ENCODE peak calls at places on chromosomes 3 and 15, in five cellular contexts. One of them, this sample, is unnamed.

GRCh38 chr3:116339441-116340028 is 105.8 kb downstream of the LSAMP start:
- DNase-seq in GM06990: no peak
- DNase-seq in SK-N-DZ: peak
- DNase-seq in brain pericyte: no peak
- DNase-seq in neural crest cell: no peak
- DNase-seq in this sample: no peak

GRCh38 chr3:30343067-30343831 is 263.2 kb upstream of the TGFBR2 start:
- DNase-seq in GM06990: no peak
- DNase-seq in SK-N-DZ: no peak
- DNase-seq in brain pericyte: no peak
- DNase-seq in neural crest cell: no peak
- DNase-seq in this sample: no peak

GRCh38 chr15:88920186-88920891 is 7.2 kb upstream of the MFGE8 start:
- DNase-seq in GM06990: no peak
- DNase-seq in SK-N-DZ: no peak
- DNase-seq in brain pericyte: no peak
- DNase-seq in neural crest cell: no peak
- DNase-seq in this sample: no peak

GRCh38 chr3:149390772-149391212 is 13.3 kb upstream of the TM4SF1 start:
- DNase-seq in GM06990: no peak
- DNase-seq in SK-N-DZ: no peak
- DNase-seq in brain pericyte: no peak
- DNase-seq in neural crest cell: no peak
- DNase-seq in this sample: no peak

GRCh38 chr15:62985768-62986167 is 56.8 kb upstream of the TPM1 start:
- DNase-seq in GM06990: no peak
- DNase-seq in SK-N-DZ: no peak
- DNase-seq in brain pericyte: no peak
- DNase-seq in neural crest cell: no peak
- DNase-seq in this sample: no peak

GRCh38 chr3:169846458-169847193 is 23.1 kb downstream of the LRRC31 start:
- DNase-seq in GM06990: peak
- DNase-seq in SK-N-DZ: no peak
- DNase-seq in brain pericyte: no peak
- DNase-seq in neural crest cell: no peak
- DNase-seq in this sample: no peak

GRCh38 chr3:123503200-123503599 is 54.3 kb upstream of the ADCY5 start:
- DNase-seq in GM06990: no peak
- DNase-seq in SK-N-DZ: no peak
- DNase-seq in brain pericyte: no peak
- DNase-seq in neural crest cell: no peak
- DNase-seq in this sample: no peak

GRCh38 chr15:77992356-77993222 is 84.9 kb downstream of the TBC1D2B start:
- DNase-seq in GM06990: no peak
- DNase-seq in SK-N-DZ: no peak
- DNase-seq in brain pericyte: no peak
- DNase-seq in neural crest cell: no peak
- DNase-seq in this sample: no peak

GRCh38 chr3:33278106-33278672 is 947 bp downstream of the FBXL2 start:
- DNase-seq in GM06990: no peak
- DNase-seq in SK-N-DZ: peak
- DNase-seq in brain pericyte: no peak
- DNase-seq in neural crest cell: no peak
- DNase-seq in this sample: peak

GRCh38 chr15:88745696-88746095 is 57.5 kb upstream of the ACAN start:
- DNase-seq in GM06990: no peak
- DNase-seq in SK-N-DZ: no peak
- DNase-seq in brain pericyte: no peak
- DNase-seq in neural crest cell: no peak
- DNase-seq in this sample: no peak

GRCh38 chr15:26767169-26767670 is 5.6 kb downstream of the GABRB3 start:
- DNase-seq in GM06990: no peak
- DNase-seq in SK-N-DZ: no peak
- DNase-seq in brain pericyte: no peak
- DNase-seq in neural crest cell: no peak
- DNase-seq in this sample: no peak

GRCh38 chr3:128686465-128686864 is 35.8 kb upstream of the RPN1 start:
- DNase-seq in GM06990: no peak
- DNase-seq in SK-N-DZ: no peak
- DNase-seq in brain pericyte: no peak
- DNase-seq in neural crest cell: no peak
- DNase-seq in this sample: no peak

GRCh38 chr15:43279496-43279895 is 12.8 kb upstream of the TGM5 start:
- DNase-seq in GM06990: no peak
- DNase-seq in SK-N-DZ: no peak
- DNase-seq in brain pericyte: no peak
- DNase-seq in neural crest cell: no peak
- DNase-seq in this sample: no peak

GRCh38 chr3:13796683-13797460 is 83.0 kb downstream of the WNT7A start:
- DNase-seq in GM06990: no peak
- DNase-seq in SK-N-DZ: no peak
- DNase-seq in brain pericyte: no peak
- DNase-seq in neural crest cell: no peak
- DNase-seq in this sample: no peak

GRCh38 chr3:124221286-124221821 is 229.4 kb upstream of the ROPN1 start:
- DNase-seq in GM06990: no peak
- DNase-seq in SK-N-DZ: no peak
- DNase-seq in brain pericyte: no peak
- DNase-seq in neural crest cell: no peak
- DNase-seq in this sample: no peak

GRCh38 chr15:39156636-39157255 is 424.1 kb upstream of the THBS1 start:
- DNase-seq in GM06990: no peak
- DNase-seq in SK-N-DZ: no peak
- DNase-seq in brain pericyte: no peak
- DNase-seq in neural crest cell: no peak
- DNase-seq in this sample: no peak

GRCh38 chr15:24848050-24848449 is 106.7 kb upstream of the SNRPN start:
- DNase-seq in GM06990: no peak
- DNase-seq in SK-N-DZ: peak
- DNase-seq in brain pericyte: no peak
- DNase-seq in neural crest cell: peak
- DNase-seq in this sample: no peak

GRCh38 chr3:169637731-169638130 is 25.8 kb downstream of the MECOM start:
- DNase-seq in GM06990: no peak
- DNase-seq in SK-N-DZ: no peak
- DNase-seq in brain pericyte: no peak
- DNase-seq in neural crest cell: no peak
- DNase-seq in this sample: peak

GRCh38 chr3:15882577-15882976 is 84.8 kb upstream of the ANKRD28 start:
- DNase-seq in GM06990: no peak
- DNase-seq in SK-N-DZ: no peak
- DNase-seq in brain pericyte: no peak
- DNase-seq in neural crest cell: no peak
- DNase-seq in this sample: no peak

GRCh38 chr3:56443372-56443771 is 24.9 kb downstream of the ERC2 start:
- DNase-seq in GM06990: no peak
- DNase-seq in SK-N-DZ: no peak
- DNase-seq in brain pericyte: no peak
- DNase-seq in neural crest cell: no peak
- DNase-seq in this sample: no peak

GRCh38 chr3:61808526-61808925 is 247.2 kb downstream of the PTPRG start:
- DNase-seq in GM06990: no peak
- DNase-seq in SK-N-DZ: no peak
- DNase-seq in brain pericyte: no peak
- DNase-seq in neural crest cell: no peak
- DNase-seq in this sample: no peak

GRCh38 chr15:89358755-89359439 is 24.3 kb upstream of the POLG start:
- DNase-seq in GM06990: peak
- DNase-seq in SK-N-DZ: peak
- DNase-seq in brain pericyte: peak
- DNase-seq in neural crest cell: peak
- DNase-seq in this sample: peak

GRCh38 chr15:43901485-43901884 is 74.7 kb downstream of the WDR76 start:
- DNase-seq in GM06990: no peak
- DNase-seq in SK-N-DZ: peak
- DNase-seq in brain pericyte: no peak
- DNase-seq in neural crest cell: no peak
- DNase-seq in this sample: no peak

GRCh38 chr15:81263477-81263876 is 60.5 kb downstream of the STARD5 start:
- DNase-seq in GM06990: no peak
- DNase-seq in SK-N-DZ: no peak
- DNase-seq in brain pericyte: no peak
- DNase-seq in neural crest cell: no peak
- DNase-seq in this sample: no peak

GRCh38 chr15:37045859-37046318 is 54.5 kb downstream of the MEIS2 start:
- DNase-seq in GM06990: no peak
- DNase-seq in SK-N-DZ: no peak
- DNase-seq in brain pericyte: no peak
- DNase-seq in neural crest cell: no peak
- DNase-seq in this sample: no peak

GRCh38 chr3:5053021-5053831 is 68.9 kb upstream of the ARL8B start:
- DNase-seq in GM06990: no peak
- DNase-seq in SK-N-DZ: no peak
- DNase-seq in brain pericyte: no peak
- DNase-seq in neural crest cell: no peak
- DNase-seq in this sample: no peak

GRCh38 chr3:173993299-173993698 is 595.8 kb downstream of the NLGN1 start:
- DNase-seq in GM06990: no peak
- DNase-seq in SK-N-DZ: peak
- DNase-seq in brain pericyte: peak
- DNase-seq in neural crest cell: no peak
- DNase-seq in this sample: peak

GRCh38 chr15:38065721-38066120 is 131.3 kb downstream of the TMCO5A start:
- DNase-seq in GM06990: no peak
- DNase-seq in SK-N-DZ: no peak
- DNase-seq in brain pericyte: no peak
- DNase-seq in neural crest cell: no peak
- DNase-seq in this sample: no peak

GRCh38 chr15:42143866-42144625 is 12.4 kb downstream of the PLA2G4F start:
- DNase-seq in GM06990: no peak
- DNase-seq in SK-N-DZ: no peak
- DNase-seq in brain pericyte: no peak
- DNase-seq in neural crest cell: no peak
- DNase-seq in this sample: no peak

GRCh38 chr3:50600841-50601591 is 10.6 kb downstream of the CISH start:
- DNase-seq in GM06990: peak
- DNase-seq in SK-N-DZ: peak
- DNase-seq in brain pericyte: peak
- DNase-seq in neural crest cell: no peak
- DNase-seq in this sample: peak

GRCh38 chr3:24164967-24165366 is 219.9 kb downstream of the NR1D2 start:
- DNase-seq in GM06990: no peak
- DNase-seq in SK-N-DZ: no peak
- DNase-seq in brain pericyte: no peak
- DNase-seq in neural crest cell: no peak
- DNase-seq in this sample: no peak

This sample was measured in small intestine.